ENCODE peak calls at places on chromosomes 2 and 18, in ten cellular contexts. One of them, this sample, is unnamed.

GRCh38 chr18:79961527-79962291 is 2.7 kb upstream of the HSBP1L1 start:
- DNase-seq in cardiac muscle cell: no peak
- DNase-seq in CD4-positive, alpha-beta T cell: no peak
- DNase-seq in CD8-positive, alpha-beta T cell: no peak
- DNase-seq in AG04450: no peak
- DNase-seq in GM06990: no peak
- DNase-seq in HL-60: peak; percentile 59
- DNase-seq in fibroblast of lung: peak; percentile 55
- DNase-seq in heart right ventricle: no peak
- DNase-seq in cardiac fibroblast: peak; percentile 8
- DNase-seq in this sample: no peak

GRCh38 chr2:180416553-180417113 is 409.5 kb upstream of the CWC22 start:
- DNase-seq in cardiac muscle cell: no peak
- DNase-seq in CD4-positive, alpha-beta T cell: no peak
- DNase-seq in CD8-positive, alpha-beta T cell: no peak
- DNase-seq in AG04450: no peak
- DNase-seq in GM06990: no peak
- DNase-seq in HL-60: no peak
- DNase-seq in fibroblast of lung: no peak
- DNase-seq in heart right ventricle: no peak
- DNase-seq in cardiac fibroblast: no peak
- DNase-seq in this sample: no peak

GRCh38 chr2:10039658-10040410 is 3.5 kb upstream of the KLF11 start:
- DNase-seq in cardiac muscle cell: no peak
- DNase-seq in CD4-positive, alpha-beta T cell: no peak
- DNase-seq in CD8-positive, alpha-beta T cell: no peak
- DNase-seq in AG04450: no peak
- DNase-seq in GM06990: no peak
- DNase-seq in HL-60: no peak
- DNase-seq in fibroblast of lung: peak; percentile 36
- DNase-seq in heart right ventricle: peak; percentile 44
- DNase-seq in cardiac fibroblast: no peak
- DNase-seq in this sample: no peak

GRCh38 chr2:55592130-55592529 is 25.3 kb downstream of the PPP4R3B start:
- DNase-seq in cardiac muscle cell: no peak
- DNase-seq in CD4-positive, alpha-beta T cell: no peak
- DNase-seq in CD8-positive, alpha-beta T cell: no peak
- DNase-seq in AG04450: no peak
- DNase-seq in GM06990: no peak
- DNase-seq in HL-60: no peak
- DNase-seq in fibroblast of lung: peak; percentile 26
- DNase-seq in heart right ventricle: no peak
- DNase-seq in cardiac fibroblast: no peak
- DNase-seq in this sample: no peak

GRCh38 chr2:179049546-179050311 is at the start of gene CCDC141:
- DNase-seq in cardiac muscle cell: peak; percentile 93
- DNase-seq in CD4-positive, alpha-beta T cell: peak; percentile 2
- DNase-seq in CD8-positive, alpha-beta T cell: peak; percentile 5
- DNase-seq in AG04450: no peak
- DNase-seq in GM06990: peak; percentile 37
- DNase-seq in HL-60: peak; percentile 72
- DNase-seq in fibroblast of lung: no peak
- DNase-seq in heart right ventricle: peak; percentile 72
- DNase-seq in cardiac fibroblast: peak; percentile 27
- DNase-seq in this sample: no peak

GRCh38 chr2:122179492-122180070 is 424.1 kb downstream of the TSN start:
- DNase-seq in cardiac muscle cell: no peak
- DNase-seq in CD4-positive, alpha-beta T cell: no peak
- DNase-seq in CD8-positive, alpha-beta T cell: no peak
- DNase-seq in AG04450: no peak
- DNase-seq in GM06990: no peak
- DNase-seq in HL-60: no peak
- DNase-seq in fibroblast of lung: no peak
- DNase-seq in heart right ventricle: no peak
- DNase-seq in cardiac fibroblast: peak; percentile 93
- DNase-seq in this sample: no peak

GRCh38 chr2:56741601-56742102 is 557.9 kb downstream of the CCDC85A start:
- DNase-seq in cardiac muscle cell: peak; percentile 5
- DNase-seq in CD4-positive, alpha-beta T cell: no peak
- DNase-seq in CD8-positive, alpha-beta T cell: no peak
- DNase-seq in AG04450: no peak
- DNase-seq in GM06990: no peak
- DNase-seq in HL-60: no peak
- DNase-seq in fibroblast of lung: peak; percentile 97
- DNase-seq in heart right ventricle: no peak
- DNase-seq in cardiac fibroblast: peak; percentile 96
- DNase-seq in this sample: peak; percentile 29

GRCh38 chr2:171018522-171018921 is 89.5 kb downstream of the GORASP2 start:
- DNase-seq in cardiac muscle cell: no peak
- DNase-seq in CD4-positive, alpha-beta T cell: no peak
- DNase-seq in CD8-positive, alpha-beta T cell: no peak
- DNase-seq in AG04450: no peak
- DNase-seq in GM06990: peak; percentile 43
- DNase-seq in HL-60: no peak
- DNase-seq in fibroblast of lung: no peak
- DNase-seq in heart right ventricle: no peak
- DNase-seq in cardiac fibroblast: no peak
- DNase-seq in this sample: no peak

GRCh38 chr2:88857951-88858406 is 166.5 kb downstream of the RPIA start:
- DNase-seq in cardiac muscle cell: peak; percentile 6
- DNase-seq in CD4-positive, alpha-beta T cell: no peak
- DNase-seq in CD8-positive, alpha-beta T cell: no peak
- DNase-seq in AG04450: no peak
- DNase-seq in GM06990: no peak
- DNase-seq in HL-60: peak; percentile 37
- DNase-seq in fibroblast of lung: peak; percentile 25
- DNase-seq in heart right ventricle: peak; percentile 26
- DNase-seq in cardiac fibroblast: peak; percentile 68
- DNase-seq in this sample: peak; percentile 46

GRCh38 chr2:164205347-164205746 is 415.9 kb downstream of the GRB14 start:
- DNase-seq in cardiac muscle cell: no peak
- DNase-seq in CD4-positive, alpha-beta T cell: no peak
- DNase-seq in CD8-positive, alpha-beta T cell: no peak
- DNase-seq in AG04450: peak; percentile 61
- DNase-seq in GM06990: no peak
- DNase-seq in HL-60: no peak
- DNase-seq in fibroblast of lung: peak; percentile 78
- DNase-seq in heart right ventricle: no peak
- DNase-seq in cardiac fibroblast: peak; percentile 71
- DNase-seq in this sample: peak; percentile 20

GRCh38 chr2:106638043-106638442 is 150.9 kb downstream of the CD8B2 start:
- DNase-seq in cardiac muscle cell: peak; percentile 44
- DNase-seq in CD4-positive, alpha-beta T cell: no peak
- DNase-seq in CD8-positive, alpha-beta T cell: no peak
- DNase-seq in AG04450: no peak
- DNase-seq in GM06990: no peak
- DNase-seq in HL-60: no peak
- DNase-seq in fibroblast of lung: peak; percentile 1
- DNase-seq in heart right ventricle: no peak
- DNase-seq in cardiac fibroblast: peak; percentile 41
- DNase-seq in this sample: peak; percentile 5
- TF ChIP-seq CTCF in cardiac muscle cell: peak; percentile 41
- TF ChIP-seq CTCF in CD4-positive, alpha-beta T cell: no peak
- TF ChIP-seq CTCF in CD8-positive, alpha-beta T cell: no peak
- TF ChIP-seq CTCF in AG04450: peak; percentile 29
- TF ChIP-seq CTCF in GM06990: peak; percentile 13
- TF ChIP-seq CTCF in HL-60: no peak
- TF ChIP-seq CTCF in fibroblast of lung: no peak
- TF ChIP-seq CTCF in heart right ventricle: peak; percentile 30
- TF ChIP-seq CTCF in cardiac fibroblast: peak; percentile 7
- TF ChIP-seq CTCF in this sample: no peak

GRCh38 chr2:95323347-95324155 is 26.4 kb downstream of the KCNIP3 start:
- DNase-seq in cardiac muscle cell: peak; percentile 42
- DNase-seq in CD4-positive, alpha-beta T cell: no peak
- DNase-seq in CD8-positive, alpha-beta T cell: no peak
- DNase-seq in AG04450: no peak
- DNase-seq in GM06990: no peak
- DNase-seq in HL-60: peak; percentile 7
- DNase-seq in fibroblast of lung: peak; percentile 18
- DNase-seq in heart right ventricle: no peak
- DNase-seq in cardiac fibroblast: no peak
- DNase-seq in this sample: no peak
- TF ChIP-seq CTCF in cardiac muscle cell: peak; percentile 24
- TF ChIP-seq CTCF in CD4-positive, alpha-beta T cell: no peak
- TF ChIP-seq CTCF in CD8-positive, alpha-beta T cell: no peak
- TF ChIP-seq CTCF in AG04450: peak; percentile 41
- TF ChIP-seq CTCF in GM06990: peak; percentile 59
- TF ChIP-seq CTCF in HL-60: no peak
- TF ChIP-seq CTCF in fibroblast of lung: peak; percentile 11
- TF ChIP-seq CTCF in heart right ventricle: no peak
- TF ChIP-seq CTCF in cardiac fibroblast: peak; percentile 34
- TF ChIP-seq CTCF in this sample: peak; percentile 57

DNA sequence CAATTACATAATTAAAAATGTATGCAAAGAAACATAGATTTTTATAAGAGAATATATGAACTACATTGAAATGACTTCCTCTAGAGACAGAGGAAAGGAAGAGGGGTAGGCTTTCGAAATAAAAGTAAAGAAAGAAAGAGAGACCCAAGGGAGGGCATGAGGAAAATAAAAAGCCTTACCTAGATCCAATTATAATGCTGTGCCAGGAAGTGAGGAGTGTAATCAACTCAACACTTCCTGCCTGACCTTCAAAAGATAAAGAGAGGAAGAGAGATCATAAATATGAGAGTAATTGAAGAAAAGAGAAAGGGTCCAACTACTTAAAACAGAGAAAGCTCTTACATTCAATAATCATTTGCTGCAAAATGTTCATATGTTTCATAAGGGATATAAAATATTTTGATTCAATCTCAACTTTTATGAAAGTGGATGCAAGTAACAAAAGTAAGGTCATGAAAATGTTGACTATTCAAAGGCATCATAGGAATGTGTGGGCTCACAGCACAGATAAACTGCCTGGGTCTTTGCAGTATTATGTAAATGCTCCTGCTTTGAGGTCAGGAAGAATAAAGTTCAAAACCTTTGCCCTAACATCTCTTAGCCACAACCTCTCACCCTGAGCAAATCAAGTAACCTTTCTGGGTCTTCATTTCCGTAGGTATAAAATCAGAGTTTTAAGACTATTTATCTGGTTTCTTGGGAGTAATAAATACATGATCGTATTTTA is 1237.7 kb downstream of the LRP1B start:
- DNase-seq in cardiac muscle cell: no peak
- DNase-seq in CD4-positive, alpha-beta T cell: no peak
- DNase-seq in CD8-positive, alpha-beta T cell: no peak
- DNase-seq in AG04450: no peak
- DNase-seq in GM06990: no peak
- DNase-seq in HL-60: no peak
- DNase-seq in fibroblast of lung: no peak
- DNase-seq in heart right ventricle: no peak
- DNase-seq in cardiac fibroblast: no peak
- DNase-seq in this sample: no peak
- TF ChIP-seq CTCF in cardiac muscle cell: no peak
- TF ChIP-seq CTCF in CD4-positive, alpha-beta T cell: no peak
- TF ChIP-seq CTCF in CD8-positive, alpha-beta T cell: no peak
- TF ChIP-seq CTCF in AG04450: no peak
- TF ChIP-seq CTCF in GM06990: no peak
- TF ChIP-seq CTCF in HL-60: no peak
- TF ChIP-seq CTCF in fibroblast of lung: no peak
- TF ChIP-seq CTCF in heart right ventricle: no peak
- TF ChIP-seq CTCF in cardiac fibroblast: no peak
- TF ChIP-seq CTCF in this sample: no peak

GRCh38 chr2:167333245-167333644 is 445.0 kb downstream of the XIRP2 start:
- DNase-seq in cardiac muscle cell: peak; percentile 9
- DNase-seq in CD4-positive, alpha-beta T cell: no peak
- DNase-seq in CD8-positive, alpha-beta T cell: no peak
- DNase-seq in AG04450: no peak
- DNase-seq in GM06990: no peak
- DNase-seq in HL-60: no peak
- DNase-seq in fibroblast of lung: no peak
- DNase-seq in heart right ventricle: no peak
- DNase-seq in cardiac fibroblast: peak; percentile 1
- DNase-seq in this sample: no peak
- TF ChIP-seq CTCF in cardiac muscle cell: no peak
- TF ChIP-seq CTCF in CD4-positive, alpha-beta T cell: no peak
- TF ChIP-seq CTCF in CD8-positive, alpha-beta T cell: no peak
- TF ChIP-seq CTCF in AG04450: peak; percentile 21
- TF ChIP-seq CTCF in GM06990: no peak
- TF ChIP-seq CTCF in HL-60: no peak
- TF ChIP-seq CTCF in fibroblast of lung: peak; percentile 4
- TF ChIP-seq CTCF in heart right ventricle: no peak
- TF ChIP-seq CTCF in cardiac fibroblast: no peak
- TF ChIP-seq CTCF in this sample: no peak

DNA sequence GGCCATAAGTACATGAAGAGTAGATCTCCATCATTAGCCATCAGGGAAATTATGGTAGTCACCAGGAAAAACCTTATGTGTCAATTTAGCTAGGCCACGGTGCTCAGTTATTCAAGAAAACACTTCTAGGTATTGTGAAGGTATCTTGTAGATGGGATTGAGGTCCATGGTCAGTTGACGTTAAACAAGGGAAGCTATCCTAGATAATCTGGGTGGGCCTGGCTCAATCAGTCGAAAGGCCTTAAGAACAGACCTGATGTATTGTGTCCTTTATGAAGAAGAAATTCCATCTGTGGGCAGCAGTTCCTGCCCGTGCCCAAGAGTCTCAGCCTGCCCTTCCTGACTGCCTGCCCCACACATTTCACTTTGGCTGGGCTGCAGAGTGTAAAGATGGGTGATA is 16.7 kb upstream of the CNGA3 start:
- DNase-seq in cardiac muscle cell: no peak
- DNase-seq in CD4-positive, alpha-beta T cell: no peak
- DNase-seq in CD8-positive, alpha-beta T cell: no peak
- DNase-seq in AG04450: no peak
- DNase-seq in GM06990: no peak
- DNase-seq in HL-60: no peak
- DNase-seq in fibroblast of lung: no peak
- DNase-seq in heart right ventricle: no peak
- DNase-seq in cardiac fibroblast: no peak
- DNase-seq in this sample: no peak
- TF ChIP-seq CTCF in cardiac muscle cell: no peak
- TF ChIP-seq CTCF in CD4-positive, alpha-beta T cell: no peak
- TF ChIP-seq CTCF in CD8-positive, alpha-beta T cell: no peak
- TF ChIP-seq CTCF in AG04450: no peak
- TF ChIP-seq CTCF in GM06990: no peak
- TF ChIP-seq CTCF in HL-60: no peak
- TF ChIP-seq CTCF in fibroblast of lung: no peak
- TF ChIP-seq CTCF in heart right ventricle: no peak
- TF ChIP-seq CTCF in cardiac fibroblast: no peak
- TF ChIP-seq CTCF in this sample: no peak

DNA sequence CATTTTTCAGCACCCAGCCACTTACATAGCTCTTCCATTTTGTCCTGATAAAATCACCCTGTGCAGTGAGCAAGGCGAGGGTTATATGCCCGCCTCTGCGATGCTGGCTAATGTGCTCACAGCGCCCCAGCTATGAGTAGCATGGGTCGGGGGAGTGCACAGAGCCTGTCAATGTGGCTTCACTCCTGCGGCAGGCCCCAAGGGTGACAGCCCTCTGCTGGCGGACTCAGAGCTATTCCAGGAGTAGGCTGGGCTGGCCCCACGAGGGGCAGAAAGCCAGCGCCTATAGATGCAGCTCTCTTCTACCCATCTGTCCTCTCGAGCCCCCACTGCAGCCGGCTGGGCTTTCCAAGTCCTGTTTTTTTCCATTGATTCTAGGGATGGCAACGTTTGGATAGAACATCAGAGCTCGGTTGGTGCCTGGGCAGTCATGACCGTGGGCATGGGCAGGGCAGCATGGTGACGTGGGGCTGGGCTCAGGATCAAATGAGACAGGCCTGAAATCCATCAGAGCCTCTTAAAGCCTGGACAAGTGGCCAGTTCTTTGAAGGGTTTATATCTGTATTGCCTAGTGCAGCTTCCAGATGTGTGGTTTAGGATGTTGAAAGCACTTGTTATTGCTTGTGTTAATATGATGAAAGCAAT is 134.7 kb downstream of the MCFD2 start:
- DNase-seq in cardiac muscle cell: peak; percentile 82
- DNase-seq in CD4-positive, alpha-beta T cell: no peak
- DNase-seq in CD8-positive, alpha-beta T cell: no peak
- DNase-seq in AG04450: no peak
- DNase-seq in GM06990: no peak
- DNase-seq in HL-60: no peak
- DNase-seq in fibroblast of lung: peak; percentile 57
- DNase-seq in heart right ventricle: peak; percentile 50
- DNase-seq in cardiac fibroblast: no peak
- DNase-seq in this sample: no peak
- TF ChIP-seq CTCF in cardiac muscle cell: peak; percentile 36
- TF ChIP-seq CTCF in CD4-positive, alpha-beta T cell: no peak
- TF ChIP-seq CTCF in CD8-positive, alpha-beta T cell: no peak
- TF ChIP-seq CTCF in AG04450: peak; percentile 33
- TF ChIP-seq CTCF in GM06990: peak; percentile 33
- TF ChIP-seq CTCF in HL-60: no peak
- TF ChIP-seq CTCF in fibroblast of lung: no peak
- TF ChIP-seq CTCF in heart right ventricle: peak; percentile 34
- TF ChIP-seq CTCF in cardiac fibroblast: peak; percentile 3
- TF ChIP-seq CTCF in this sample: peak; percentile 34